ENCODE peak calls at places on chromosomes 6 and 20, in six cellular contexts. T is bronchial epithelial cell, Y is HepG2, F is esophagus squamous epithelium, I is Panc1, E is upper lobe of right lung. W is an unnamed sample.
A peak's percentile ranks its signal among the peaks of the same experiment; 100 is the strongest.

GRCh38 chr6:63347599-63347998 is 27.8 kb upstream of the LGSN start:
- DNase-seq in I (peak; percentile 42), E (no peak), T (peak; percentile 98), Y (peak; percentile 48), F (no peak), W (peak; percentile 72)

GRCh38 chr6:136567688-136568087 is 17.5 kb upstream of the MAP7 start:
- DNase-seq in I (no peak), T (no peak), F (no peak), Y (no peak), E (no peak), W (no peak)

GRCh38 chr6:138377844-138378243 is at the start of gene SMIM28:
- DNase-seq in Y (no peak), E (no peak), F (no peak), I (no peak), T (no peak), W (no peak)

GRCh38 chr20:39181490-39181889 is 219.3 kb downstream of the DHX35 start:
- DNase-seq in T (no peak), F (no peak), E (no peak), Y (no peak), I (no peak), W (no peak)

GRCh38 chr20:12040261-12040660 is 122.6 kb downstream of the BTBD3 start:
- DNase-seq in E (no peak), T (no peak), Y (no peak), F (no peak), I (no peak), W (no peak)

GRCh38 chr6:125027287-125027686 is 65.0 kb downstream of the RNF217 start:
- DNase-seq in Y (no peak), E (no peak), F (no peak), T (no peak), I (no peak), W (no peak)

GRCh38 chr6:166433096-166433495 is 50.4 kb upstream of the MPC1 start:
- DNase-seq in F (no peak), E (peak; percentile 60), Y (no peak), I (no peak), T (no peak), W (no peak)

GRCh38 chr20:51043811-51044210 is 20.9 kb upstream of the KCNG1 start:
- DNase-seq in F (no peak), I (no peak), T (peak; percentile 73), E (no peak), Y (no peak), W (no peak)

GRCh38 chr20:6590891-6591679 is 176.4 kb upstream of the BMP2 start:
- DNase-seq in F (no peak), I (no peak), Y (no peak), E (no peak), T (peak; percentile 99), W (peak; percentile 98)

GRCh38 chr20:5714261-5715041 is 35.8 kb upstream of the SHLD1 start:
- DNase-seq in I (no peak), E (no peak), F (no peak), T (peak; percentile 28), Y (peak; percentile 100), W (no peak)

GRCh38 chr20:52533401-52533800 is 341.8 kb upstream of the ZFP64 start:
- DNase-seq in I (no peak), T (no peak), F (no peak), Y (no peak), E (no peak), W (no peak)

GRCh38 chr6:7251861-7252260 is 61.1 kb downstream of the SSR1 start:
- DNase-seq in I (no peak), T (no peak), Y (no peak), F (no peak), E (no peak), W (no peak)

GRCh38 chr6:163711615-163712568 is 297.4 kb downstream of the QKI start:
- DNase-seq in I (no peak), T (no peak), Y (peak; percentile 11), F (no peak), E (peak; percentile 87), W (no peak)

GRCh38 chr20:62962221-62962879 is 9.8 kb downstream of the SLC17A9 start:
- DNase-seq in I (no peak), E (no peak), T (no peak), Y (no peak), F (no peak), W (no peak)

GRCh38 chr6:126650931-126651330 is 311.0 kb downstream of the CENPW start:
- DNase-seq in E (no peak), F (no peak), I (no peak), T (no peak), Y (no peak), W (no peak)

GRCh38 chr20:25750220-25750764 is 53.6 kb upstream of the ZNF337 start:
- DNase-seq in T (no peak), F (no peak), Y (no peak), E (no peak), I (no peak), W (no peak)

GRCh38 chr6:24105146-24105545 is 20.9 kb upstream of the NRSN1 start:
- DNase-seq in E (no peak), Y (no peak), T (no peak), F (no peak), I (no peak), W (no peak)

GRCh38 chr6:129444683-129445082 is 265.3 kb downstream of the ARHGAP18 start:
- DNase-seq in E (no peak), I (no peak), Y (no peak), F (no peak), T (no peak), W (no peak)

GRCh38 chr20:60058869-60059268 is 100.6 kb downstream of the CDH26 start:
- DNase-seq in F (no peak), Y (no peak), E (no peak), T (no peak), I (no peak), W (no peak)

GRCh38 chr6:111565316-111566221 is 40.1 kb downstream of the TRAF3IP2 start:
- DNase-seq in Y (peak; percentile 30), E (no peak), T (no peak), I (no peak), F (no peak), W (peak; percentile 52)
- TF ChIP-seq CTCF in Y (peak; percentile 57), E (no peak), T (peak; percentile 52), I (no peak), F (peak; percentile 43), W (peak; percentile 17)

DNA sequence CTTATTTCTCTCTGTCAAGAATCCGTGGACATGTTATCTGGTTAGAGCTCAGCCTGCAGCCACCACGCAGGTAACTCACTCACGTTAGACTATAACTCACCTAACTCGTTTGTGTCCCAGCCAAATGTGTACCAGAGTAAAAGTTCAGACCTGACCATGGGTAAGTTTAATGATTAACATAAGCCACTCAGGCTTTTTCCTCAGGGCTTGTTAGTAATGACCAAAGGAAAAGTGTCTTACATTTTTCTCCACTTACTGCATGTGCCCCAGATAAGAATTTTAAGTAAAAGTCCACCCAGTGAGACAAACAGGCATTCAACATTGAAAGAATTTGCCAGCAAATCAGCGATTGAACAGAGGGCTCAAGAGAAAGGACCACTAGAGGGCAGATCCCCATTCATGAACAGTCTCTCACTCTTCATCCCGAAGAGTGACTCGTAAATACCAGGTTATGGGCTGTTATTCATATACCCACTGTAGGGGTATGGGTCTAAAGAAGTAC is at the start of gene PKHD1:
- DNase-seq in F (no peak), Y (peak; percentile 55), I (no peak), E (no peak), T (peak; percentile 54), W (peak; percentile 32)
- TF ChIP-seq CTCF in F (peak; percentile 8), Y (peak; percentile 74), I (peak; percentile 54), E (peak; percentile 28), T (peak; percentile 58), W (no peak)

DNA sequence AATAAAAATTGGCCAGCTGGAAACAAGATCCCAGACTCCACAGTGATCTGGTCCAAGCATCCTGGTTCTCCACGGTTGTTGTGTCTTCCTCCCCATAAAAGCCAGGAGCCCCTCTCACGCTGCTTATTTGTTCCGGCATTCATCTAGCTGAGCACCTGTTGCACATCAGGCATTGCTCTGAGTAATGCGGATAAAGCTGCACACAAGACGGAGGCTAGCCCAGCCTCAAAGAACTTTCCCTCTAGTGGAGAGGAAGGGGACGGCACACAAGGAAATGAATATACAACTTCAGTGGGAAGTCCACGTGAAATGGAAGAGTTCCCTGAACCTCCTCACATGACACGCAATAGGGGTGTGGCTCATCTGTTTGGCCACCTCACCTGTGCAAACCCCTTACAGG is 30.3 kb upstream of the NXT1 start:
- DNase-seq in I (no peak), Y (peak; percentile 47), F (no peak), E (no peak), T (peak; percentile 9), W (peak; percentile 36)
- TF ChIP-seq CTCF in I (peak; percentile 42), Y (peak; percentile 45), F (peak; percentile 53), E (peak; percentile 39), T (peak; percentile 26), W (no peak)

DNA sequence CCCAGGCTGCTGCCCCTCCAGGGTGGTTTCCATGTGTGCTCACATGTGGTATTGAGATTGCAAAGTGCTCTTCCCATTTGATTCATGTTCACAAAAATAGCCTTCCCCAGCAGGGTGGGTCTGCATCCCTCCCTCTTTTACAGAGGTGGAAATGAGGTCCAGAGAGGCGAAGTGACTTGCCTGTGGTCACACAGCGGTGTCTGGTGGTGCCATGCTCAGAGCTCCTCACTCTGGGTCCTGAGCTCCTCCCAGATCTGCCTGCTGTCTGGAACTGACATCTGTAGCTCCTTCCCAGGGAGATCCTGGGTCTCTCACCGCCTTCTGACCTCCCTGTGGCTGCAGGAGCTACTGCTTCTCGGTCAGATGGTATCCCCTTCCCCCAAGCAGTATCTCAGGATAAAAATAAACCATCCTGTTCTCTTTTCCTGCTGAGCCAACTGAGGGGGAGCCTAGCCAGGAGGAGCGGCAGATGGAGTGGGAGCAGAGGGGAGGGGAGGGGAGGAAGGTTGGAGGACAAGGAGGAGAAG is 11.9 kb downstream of the CD40 start:
- DNase-seq in Y (no peak), E (no peak), I (no peak), F (no peak), T (no peak), W (no peak)
- TF ChIP-seq CTCF in Y (no peak), E (no peak), I (no peak), F (no peak), T (no peak), W (no peak)

GRCh38 chr6:35757461-35758123 is 18.8 kb upstream of the CLPSL2 start:
- DNase-seq in I (no peak), Y (peak; percentile 75), F (no peak), E (no peak), T (peak; percentile 29), W (peak; percentile 57)
- TF ChIP-seq CTCF in I (peak; percentile 75), Y (peak; percentile 79), F (peak; percentile 20), E (no peak), T (peak; percentile 33), W (peak; percentile 21)

DNA sequence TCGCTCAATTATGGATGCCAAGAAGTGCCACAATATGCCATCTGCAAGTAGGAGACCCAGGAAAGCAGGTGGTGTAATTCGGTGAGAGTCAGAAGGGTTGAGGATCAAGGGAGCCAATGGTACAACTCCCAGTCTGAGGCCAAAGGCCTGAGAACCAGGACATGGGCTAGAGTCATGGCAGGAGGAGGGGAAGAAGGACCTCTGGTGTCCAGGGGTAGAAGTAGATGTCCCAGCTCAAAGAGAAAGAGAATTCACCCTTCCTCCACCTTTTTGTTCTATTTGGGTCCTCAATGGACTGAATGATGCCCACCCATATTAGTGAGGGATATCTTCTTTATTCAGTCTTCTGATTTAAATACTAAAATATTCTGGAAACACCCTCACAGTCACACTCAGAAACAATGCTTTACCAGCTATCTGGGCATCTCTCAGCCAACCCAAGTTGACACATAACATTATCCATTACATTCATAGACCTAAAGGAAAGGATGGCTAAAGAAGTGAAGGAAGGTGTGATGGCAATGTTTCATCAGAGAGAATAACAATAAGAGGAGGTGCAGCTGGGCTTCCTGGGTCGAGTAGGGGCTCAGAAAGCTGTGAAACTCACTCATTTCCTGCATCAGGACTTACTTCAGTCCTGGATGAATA is 21.2 kb upstream of the HLA-DQA1 start:
- DNase-seq in F (no peak), Y (no peak), E (no peak), I (no peak), T (no peak), W (no peak)
- TF ChIP-seq CTCF in F (no peak), Y (no peak), E (no peak), I (no peak), T (no peak), W (no peak)

W was measured in MCF 10A.